ENCODE peak calls at places on chromosomes 12 and 14, in eight cellular contexts. A, X, L, D, V, W, U and K are unnamed samples.

GRCh38 chr12:125651625-125652024 is 586.4 kb downstream of the AACS start:
- DNase-seq in A (no peak), L (no peak), U (no peak), W (no peak), D (no peak), V (no peak), X (no peak), K (no peak)

GRCh38 chr14:104975481-104976197 is 2.5 kb downstream of the AHNAK2 start:
- DNase-seq in W (no peak), U (peak), X (no peak), V (peak), A (no peak), D (no peak), L (no peak), K (no peak)

GRCh38 chr14:36676236-36676635 is 14.6 kb downstream of the PAX9 start:
- DNase-seq in V (no peak), L (no peak), D (no peak), U (no peak), A (no peak), W (no peak), X (no peak), K (no peak)

GRCh38 chr12:59181378-59181777 is 261.1 kb upstream of the LRIG3 start:
- DNase-seq in D (no peak), A (no peak), X (no peak), W (no peak), L (no peak), V (no peak), U (no peak), K (no peak)

GRCh38 chr14:62420853-62421252 is 624.4 kb downstream of the KCNH5 start:
- DNase-seq in V (no peak), L (no peak), A (no peak), X (no peak), U (no peak), W (no peak), D (no peak), K (no peak)

GRCh38 chr12:26704684-26705475 is 128.1 kb downstream of the ITPR2 start:
- DNase-seq in W (no peak), D (no peak), A (no peak), V (no peak), L (peak), U (no peak), X (no peak), K (no peak)

GRCh38 chr12:40344312-40344711 is 119.5 kb downstream of the LRRK2 start:
- DNase-seq in L (no peak), A (no peak), X (no peak), U (no peak), D (no peak), V (no peak), W (no peak), K (no peak)

GRCh38 chr12:130649646-130650045 is 66.5 kb downstream of the RIMBP2 start:
- DNase-seq in A (no peak), L (no peak), U (no peak), X (no peak), W (no peak), V (no peak), D (no peak), K (no peak)

GRCh38 chr14:54387328-54387727 is 9.5 kb upstream of the CDKN3 start:
- DNase-seq in A (no peak), U (peak), L (no peak), W (no peak), D (no peak), V (no peak), X (no peak), K (no peak)